ENCODE peak calls at places on chromosomes 6 and 20, in eight cellular contexts. One of them, this sample, is unnamed.

GRCh38 chr6:11437824-11438459 is 99.6 kb upstream of the TMEM170B start:
- DNase-seq in neuronal stem cell: no peak
- DNase-seq in HCT116: no peak
- DNase-seq in IMR-90: no peak
- DNase-seq in mammary epithelial cell: no peak
- DNase-seq in fibroblast of lung: peak; percentile 47
- DNase-seq in GM12878: no peak
- DNase-seq in GM23248: peak; percentile 39
- DNase-seq in this sample: peak; percentile 27

GRCh38 chr20:8434326-8434876 is 302.3 kb downstream of the PLCB1 start:
- DNase-seq in neuronal stem cell: no peak
- DNase-seq in HCT116: no peak
- DNase-seq in IMR-90: no peak
- DNase-seq in mammary epithelial cell: no peak
- DNase-seq in fibroblast of lung: no peak
- DNase-seq in GM12878: no peak
- DNase-seq in GM23248: peak; percentile 21
- DNase-seq in this sample: no peak

GRCh38 chr20:32227744-32228688 is 20.3 kb downstream of the POFUT1 start:
- DNase-seq in neuronal stem cell: no peak
- DNase-seq in HCT116: no peak
- DNase-seq in IMR-90: no peak
- DNase-seq in mammary epithelial cell: no peak
- DNase-seq in fibroblast of lung: no peak
- DNase-seq in GM12878: no peak
- DNase-seq in GM23248: no peak
- DNase-seq in this sample: no peak

GRCh38 chr6:129882510-129883023 is 21.5 kb upstream of the TMEM244 start:
- DNase-seq in neuronal stem cell: no peak
- DNase-seq in HCT116: no peak
- DNase-seq in IMR-90: no peak
- DNase-seq in mammary epithelial cell: no peak
- DNase-seq in fibroblast of lung: no peak
- DNase-seq in GM12878: peak; percentile 74
- DNase-seq in GM23248: no peak
- DNase-seq in this sample: no peak

GRCh38 chr6:42722497-42722896 is at the start of gene PRPH2:
- DNase-seq in neuronal stem cell: no peak
- DNase-seq in HCT116: no peak
- DNase-seq in IMR-90: no peak
- DNase-seq in mammary epithelial cell: no peak
- DNase-seq in fibroblast of lung: no peak
- DNase-seq in GM12878: no peak
- DNase-seq in GM23248: no peak
- DNase-seq in this sample: no peak

GRCh38 chr6:134908906-134909516 is 40.9 kb downstream of the ALDH8A1 start:
- DNase-seq in neuronal stem cell: no peak
- DNase-seq in HCT116: peak; percentile 64
- DNase-seq in IMR-90: peak; percentile 100
- DNase-seq in mammary epithelial cell: peak; percentile 100
- DNase-seq in fibroblast of lung: peak; percentile 99
- DNase-seq in GM12878: no peak
- DNase-seq in GM23248: peak; percentile 99
- DNase-seq in this sample: peak; percentile 100

GRCh38 chr6:100775667-100776066 is 105.5 kb downstream of the ASCC3 start:
- DNase-seq in neuronal stem cell: no peak
- DNase-seq in HCT116: no peak
- DNase-seq in IMR-90: no peak
- DNase-seq in mammary epithelial cell: no peak
- DNase-seq in fibroblast of lung: no peak
- DNase-seq in GM12878: no peak
- DNase-seq in GM23248: peak; percentile 18
- DNase-seq in this sample: no peak

GRCh38 chr6:131980791-131981623 is 29.8 kb upstream of the CCN2 start:
- DNase-seq in neuronal stem cell: no peak
- DNase-seq in HCT116: no peak
- DNase-seq in IMR-90: no peak
- DNase-seq in mammary epithelial cell: no peak
- DNase-seq in fibroblast of lung: no peak
- DNase-seq in GM12878: no peak
- DNase-seq in GM23248: no peak
- DNase-seq in this sample: no peak

GRCh38 chr20:19992996-19993908 is 23.9 kb upstream of the NAA20 start:
- DNase-seq in neuronal stem cell: no peak
- DNase-seq in HCT116: peak; percentile 67
- DNase-seq in IMR-90: peak; percentile 91
- DNase-seq in mammary epithelial cell: peak; percentile 95
- DNase-seq in fibroblast of lung: peak; percentile 95
- DNase-seq in GM12878: no peak
- DNase-seq in GM23248: peak; percentile 90
- DNase-seq in this sample: peak; percentile 93

GRCh38 chr20:29079769-29080690 is 2177.4 kb upstream of the DEFB115 start:
- DNase-seq in neuronal stem cell: no peak
- DNase-seq in HCT116: no peak
- DNase-seq in IMR-90: no peak
- DNase-seq in mammary epithelial cell: no peak
- DNase-seq in fibroblast of lung: peak; percentile 9
- DNase-seq in GM12878: no peak
- DNase-seq in GM23248: peak; percentile 50
- DNase-seq in this sample: no peak

GRCh38 chr6:2109796-2110195 is 135.6 kb downstream of the GMDS start:
- DNase-seq in neuronal stem cell: no peak
- DNase-seq in HCT116: no peak
- DNase-seq in IMR-90: no peak
- DNase-seq in mammary epithelial cell: no peak
- DNase-seq in fibroblast of lung: no peak
- DNase-seq in GM12878: no peak
- DNase-seq in GM23248: no peak
- DNase-seq in this sample: no peak

GRCh38 chr6:7939864-7940228 is 29.3 kb upstream of the TXNDC5 start:
- DNase-seq in neuronal stem cell: no peak
- DNase-seq in HCT116: no peak
- DNase-seq in IMR-90: no peak
- DNase-seq in mammary epithelial cell: no peak
- DNase-seq in fibroblast of lung: no peak
- DNase-seq in GM12878: no peak
- DNase-seq in GM23248: peak; percentile 44
- DNase-seq in this sample: no peak

GRCh38 chr6:139433647-139434419 is 59.4 kb upstream of the CITED2 start:
- DNase-seq in neuronal stem cell: no peak
- DNase-seq in HCT116: no peak
- DNase-seq in IMR-90: peak; percentile 73
- DNase-seq in mammary epithelial cell: no peak
- DNase-seq in fibroblast of lung: peak; percentile 34
- DNase-seq in GM12878: no peak
- DNase-seq in GM23248: peak; percentile 53
- DNase-seq in this sample: peak; percentile 27
- H2AFZ ChIP-seq in neuronal stem cell: peak overlapping the region; percentile 5
- H2AFZ ChIP-seq in HCT116: no peak overlapping the region
- H2AFZ ChIP-seq in IMR-90: peak overlapping the region; percentile 11
- H2AFZ ChIP-seq in mammary epithelial cell: peak overlapping the region; percentile 59
- H2AFZ ChIP-seq in fibroblast of lung: no peak overlapping the region
- H2AFZ ChIP-seq in GM12878: no peak overlapping the region
- H2AFZ ChIP-seq in GM23248: peak overlapping the region; percentile 55
- H2AFZ ChIP-seq in this sample: no peak overlapping the region

GRCh38 chr20:17956099-17956685 is 12.4 kb downstream of the SNX5 start:
- DNase-seq in neuronal stem cell: no peak
- DNase-seq in HCT116: no peak
- DNase-seq in IMR-90: no peak
- DNase-seq in mammary epithelial cell: no peak
- DNase-seq in fibroblast of lung: no peak
- DNase-seq in GM12878: no peak
- DNase-seq in GM23248: no peak
- DNase-seq in this sample: no peak
- H3K9ac ChIP-seq in neuronal stem cell: no peak overlapping the region
- H3K9ac ChIP-seq in HCT116: no peak overlapping the region
- H3K9ac ChIP-seq in IMR-90: no peak overlapping the region
- H3K9ac ChIP-seq in mammary epithelial cell: no peak overlapping the region
- H3K9ac ChIP-seq in fibroblast of lung: no peak overlapping the region
- H3K9ac ChIP-seq in GM12878: peak overlapping the region; percentile 20
- H3K9ac ChIP-seq in GM23248: peak overlapping the region; percentile 3
- H3K9ac ChIP-seq in this sample: no peak overlapping the region

DNA sequence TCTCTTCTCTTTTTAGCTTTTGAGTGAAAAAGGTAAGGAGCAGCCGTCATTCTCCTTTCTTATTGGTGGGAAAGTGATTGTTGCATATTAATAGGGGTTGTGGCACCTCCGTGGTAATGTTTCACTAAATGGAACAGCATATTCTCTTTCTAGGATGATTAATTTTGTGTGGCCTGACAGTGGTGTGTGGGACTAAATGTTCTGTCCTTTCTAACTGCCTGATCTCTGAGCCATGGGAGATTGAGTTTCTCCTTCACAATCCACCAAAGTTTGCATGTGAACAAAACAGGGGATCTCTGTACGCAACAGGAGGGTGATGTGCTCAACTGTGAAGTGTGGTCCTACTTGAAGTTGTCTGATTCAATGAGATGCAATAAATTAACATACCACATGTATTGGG is 19.4 kb downstream of the BCAS1 start:
- DNase-seq in neuronal stem cell: no peak
- DNase-seq in HCT116: no peak
- DNase-seq in IMR-90: no peak
- DNase-seq in mammary epithelial cell: no peak
- DNase-seq in fibroblast of lung: no peak
- DNase-seq in GM12878: no peak
- DNase-seq in GM23248: no peak
- DNase-seq in this sample: no peak
- H2AFZ ChIP-seq in neuronal stem cell: no peak overlapping the region
- H2AFZ ChIP-seq in HCT116: no peak overlapping the region
- H2AFZ ChIP-seq in IMR-90: no peak overlapping the region
- H2AFZ ChIP-seq in mammary epithelial cell: no peak overlapping the region
- H2AFZ ChIP-seq in fibroblast of lung: no peak overlapping the region
- H2AFZ ChIP-seq in GM12878: no peak overlapping the region
- H2AFZ ChIP-seq in GM23248: no peak overlapping the region
- H2AFZ ChIP-seq in this sample: no peak overlapping the region

GRCh38 chr20:53922901-53923314 is 147.5 kb downstream of the BCAS1 start:
- DNase-seq in neuronal stem cell: no peak
- DNase-seq in HCT116: no peak
- DNase-seq in IMR-90: no peak
- DNase-seq in mammary epithelial cell: no peak
- DNase-seq in fibroblast of lung: peak; percentile 49
- DNase-seq in GM12878: no peak
- DNase-seq in GM23248: peak; percentile 64
- DNase-seq in this sample: no peak

GRCh38 chr20:53926428-53927028 is 143.9 kb downstream of the BCAS1 start:
- DNase-seq in neuronal stem cell: no peak
- DNase-seq in HCT116: no peak
- DNase-seq in IMR-90: peak; percentile 97
- DNase-seq in mammary epithelial cell: peak; percentile 99
- DNase-seq in fibroblast of lung: peak; percentile 99
- DNase-seq in GM12878: peak; percentile 99
- DNase-seq in GM23248: peak; percentile 99
- DNase-seq in this sample: peak; percentile 99

GRCh38 chr20:53925651-53926401 is 144.6 kb downstream of the BCAS1 start:
- DNase-seq in neuronal stem cell: no peak
- DNase-seq in HCT116: no peak
- DNase-seq in IMR-90: no peak
- DNase-seq in mammary epithelial cell: no peak
- DNase-seq in fibroblast of lung: no peak
- DNase-seq in GM12878: no peak
- DNase-seq in GM23248: no peak
- DNase-seq in this sample: no peak

GRCh38 chr20:53921443-53921973 is 148.9 kb downstream of the BCAS1 start:
- DNase-seq in neuronal stem cell: no peak
- DNase-seq in HCT116: no peak
- DNase-seq in IMR-90: no peak
- DNase-seq in mammary epithelial cell: no peak
- DNase-seq in fibroblast of lung: no peak
- DNase-seq in GM12878: no peak
- DNase-seq in GM23248: no peak
- DNase-seq in this sample: no peak

DNA sequence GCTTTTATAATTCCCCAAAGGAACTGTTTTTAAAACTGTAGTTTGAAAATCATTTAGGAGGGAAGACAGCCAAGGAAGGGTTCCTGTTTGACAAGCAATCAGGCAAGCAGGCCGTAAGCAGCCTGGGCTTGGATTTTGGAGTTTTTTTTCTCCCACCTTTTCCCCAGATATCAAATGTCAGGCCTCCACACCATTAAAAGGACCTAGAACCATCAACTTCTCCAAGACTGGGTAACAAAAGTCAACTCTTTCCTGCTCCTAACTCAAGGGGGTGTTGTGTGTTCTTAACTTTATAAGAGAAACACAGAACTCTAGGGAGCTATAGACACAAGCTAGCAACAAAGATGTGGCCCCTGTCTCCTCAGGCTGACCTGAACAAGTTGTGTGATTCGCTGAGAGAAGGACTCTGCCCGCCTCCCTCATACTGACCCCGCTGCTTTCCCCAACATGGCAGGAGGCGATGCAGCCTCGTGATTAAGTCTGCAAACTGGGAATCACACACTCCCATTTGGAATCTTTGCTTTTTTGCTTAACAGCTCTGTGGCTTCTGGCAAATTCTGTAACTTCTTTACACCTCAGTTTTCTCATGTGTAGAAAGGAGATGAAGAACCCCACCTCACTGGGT is 146.5 kb downstream of the BCAS1 start:
- DNase-seq in neuronal stem cell: no peak
- DNase-seq in HCT116: no peak
- DNase-seq in IMR-90: no peak
- DNase-seq in mammary epithelial cell: no peak
- DNase-seq in fibroblast of lung: no peak
- DNase-seq in GM12878: no peak
- DNase-seq in GM23248: no peak
- DNase-seq in this sample: no peak
- H3K9ac ChIP-seq in neuronal stem cell: no peak overlapping the region
- H3K9ac ChIP-seq in HCT116: no peak overlapping the region
- H3K9ac ChIP-seq in IMR-90: no peak overlapping the region
- H3K9ac ChIP-seq in mammary epithelial cell: no peak overlapping the region
- H3K9ac ChIP-seq in fibroblast of lung: no peak overlapping the region
- H3K9ac ChIP-seq in GM12878: no peak overlapping the region
- H3K9ac ChIP-seq in GM23248: peak overlapping the region; percentile 42
- H3K9ac ChIP-seq in this sample: no peak overlapping the region

This sample was measured in astrocyte.